ENCODE peak calls at places on chromosome X, in six cellular contexts. N is EH, J is H9, K is A172, S is A549, G is NCI-H2171. E is an unnamed sample.

GRCh38 chrX:93932471-93933220 is 258.6 kb downstream of the FAM133A start:
- DNase-seq in S (no peak), J (no peak), K (no peak), G (no peak), N (no peak), E (no peak)

GRCh38 chrX:20225488-20225833 is 41.2 kb downstream of the RPS6KA3 start:
- DNase-seq in J (no peak), N (no peak), S (no peak), K (no peak), G (no peak), E (no peak)

GRCh38 chrX:9656277-9656676 is 109.4 kb downstream of the GPR143 start:
- DNase-seq in J (no peak), K (no peak), N (no peak), G (no peak), S (no peak), E (no peak)

GRCh38 chrX:46758163-46758955 is 559 bp downstream of the SLC9A7 start:
- DNase-seq in N (peak; percentile 26), S (peak; percentile 35), K (no peak), G (peak; percentile 32), J (peak; percentile 35), E (no peak)

GRCh38 chrX:132330156-132330729 is 111.0 kb upstream of the RAP2C start:
- DNase-seq in N (no peak), S (no peak), G (no peak), J (no peak), K (no peak), E (no peak)

GRCh38 chrX:94854251-94854650 is 1180.2 kb downstream of the FAM133A start:
- DNase-seq in S (no peak), N (no peak), K (no peak), G (no peak), J (no peak), E (no peak)

GRCh38 chrX:9942086-9942485 is 25.1 kb upstream of the CLDN34 start:
- DNase-seq in K (no peak), S (no peak), G (no peak), J (no peak), N (no peak), E (no peak)

GRCh38 chrX:5915783-5916182 is 312.9 kb downstream of the NLGN4X start:
- DNase-seq in N (no peak), S (no peak), J (no peak), K (no peak), G (no peak), E (no peak)

GRCh38 chrX:8075606-8076005 is 95.5 kb downstream of the VCX2 start:
- DNase-seq in G (no peak), J (no peak), S (no peak), N (no peak), K (no peak), E (no peak)

GRCh38 chrX:77009691-77010090 is 437.5 kb upstream of the FGF16 start:
- DNase-seq in K (no peak), S (peak; percentile 15), N (no peak), J (no peak), G (no peak), E (no peak)

GRCh38 chrX:33741807-33742206 is 390.3 kb downstream of the FAM47A start:
- DNase-seq in G (no peak), S (no peak), J (peak; percentile 74), K (peak; percentile 59), N (no peak), E (no peak)

GRCh38 chrX:72141372-72142004 is 9.8 kb upstream of the RTL5 start:
- DNase-seq in J (no peak), G (no peak), S (no peak), K (no peak), N (no peak), E (no peak)

GRCh38 chrX:254630-255215 is 26.5 kb upstream of the PLCXD1 start:
- DNase-seq in G (no peak), N (no peak), S (no peak), J (no peak), K (no peak), E (no peak)

E was measured in COLO829.